ENCODE peak calls at places on chromosome 22, in five cellular contexts. One of them, this sample, is unnamed.

GRCh38 chr22:37802310-37803194 is 5.2 kb upstream of the GCAT start:
- DNase-seq in D721Med: peak
- DNase-seq in K562: peak
- DNase-seq in GM23338: peak
- DNase-seq in AG04450: no peak
- DNase-seq in this sample: no peak

GRCh38 chr22:31970490-31971444 is 26.4 kb downstream of the YWHAH start:
- DNase-seq in GM23338: peak
- DNase-seq in AG04450: peak
- DNase-seq in D721Med: peak
- DNase-seq in K562: peak
- DNase-seq in this sample: no peak

GRCh38 chr22:35044607-35045390 is 21.2 kb upstream of the ISX start:
- DNase-seq in AG04450: no peak
- DNase-seq in K562: no peak
- DNase-seq in GM23338: peak
- DNase-seq in D721Med: no peak
- DNase-seq in this sample: no peak

GRCh38 chr22:24938741-24939341 is 7.7 kb downstream of the LHFPL7 start:
- DNase-seq in GM23338: peak
- DNase-seq in K562: peak
- DNase-seq in AG04450: no peak
- DNase-seq in D721Med: no peak
- DNase-seq in this sample: no peak

GRCh38 chr22:39515266-39516050 is 4.9 kb upstream of the ATF4 start:
- DNase-seq in D721Med: no peak
- DNase-seq in GM23338: no peak
- DNase-seq in AG04450: no peak
- DNase-seq in K562: no peak
- DNase-seq in this sample: no peak

GRCh38 chr22:35894464-35894878 is 134.2 kb downstream of the RBFOX2 start:
- DNase-seq in AG04450: no peak
- DNase-seq in D721Med: no peak
- DNase-seq in GM23338: no peak
- DNase-seq in K562: no peak
- DNase-seq in this sample: no peak

GRCh38 chr22:19291218-19291579 is 320 bp downstream of the CLTCL1 start:
- DNase-seq in GM23338: peak
- DNase-seq in K562: peak
- DNase-seq in D721Med: no peak
- DNase-seq in AG04450: no peak
- DNase-seq in this sample: no peak

GRCh38 chr22:19060356-19061009 is 61.7 kb downstream of the DGCR2 start:
- DNase-seq in AG04450: peak
- DNase-seq in GM23338: no peak
- DNase-seq in D721Med: no peak
- DNase-seq in K562: no peak
- DNase-seq in this sample: no peak

GRCh38 chr22:38144025-38144405 is 33.5 kb upstream of the BAIAP2L2 start:
- DNase-seq in GM23338: peak
- DNase-seq in K562: no peak
- DNase-seq in AG04450: no peak
- DNase-seq in D721Med: no peak
- DNase-seq in this sample: no peak

GRCh38 chr22:26035523-26035922 is 133.7 kb upstream of the SEZ6L start:
- DNase-seq in D721Med: no peak
- DNase-seq in K562: no peak
- DNase-seq in AG04450: no peak
- DNase-seq in GM23338: no peak
- DNase-seq in this sample: no peak

GRCh38 chr22:39526736-39527171 is 5.8 kb downstream of the RPS19BP1 start:
- DNase-seq in GM23338: no peak
- DNase-seq in AG04450: no peak
- DNase-seq in K562: peak
- DNase-seq in D721Med: no peak
- DNase-seq in this sample: no peak

GRCh38 chr22:25668437-25668836 is 73.6 kb upstream of the MYO18B start:
- DNase-seq in AG04450: no peak
- DNase-seq in D721Med: no peak
- DNase-seq in K562: no peak
- DNase-seq in GM23338: no peak
- DNase-seq in this sample: peak

GRCh38 chr22:21942939-21943338 is 9.7 kb downstream of the PPM1F start:
- DNase-seq in GM23338: no peak
- DNase-seq in K562: no peak
- DNase-seq in AG04450: no peak
- DNase-seq in D721Med: no peak
- DNase-seq in this sample: no peak

GRCh38 chr22:41021655-41022454 is 70.5 kb upstream of the EP300 start:
- DNase-seq in GM23338: peak
- DNase-seq in K562: peak
- DNase-seq in D721Med: no peak
- DNase-seq in AG04450: no peak
- DNase-seq in this sample: no peak

GRCh38 chr22:42581762-42582716 is 28.3 kb downstream of the SERHL2 start:
- DNase-seq in AG04450: no peak
- DNase-seq in D721Med: peak
- DNase-seq in K562: peak
- DNase-seq in GM23338: peak
- DNase-seq in this sample: peak

GRCh38 chr22:19443544-19444211 is 3.8 kb downstream of the C22orf39 start:
- DNase-seq in AG04450: no peak
- DNase-seq in GM23338: no peak
- DNase-seq in D721Med: no peak
- DNase-seq in K562: no peak
- DNase-seq in this sample: no peak

GRCh38 chr22:36369922-36370781 is 17.6 kb downstream of the MYH9 start:
- DNase-seq in D721Med: no peak
- DNase-seq in K562: peak
- DNase-seq in AG04450: no peak
- DNase-seq in GM23338: no peak
- DNase-seq in this sample: peak

GRCh38 chr22:25760294-25760693 is 18.3 kb downstream of the MYO18B start:
- DNase-seq in GM23338: no peak
- DNase-seq in AG04450: no peak
- DNase-seq in K562: no peak
- DNase-seq in D721Med: no peak
- DNase-seq in this sample: no peak

GRCh38 chr22:19773470-19774040 is 13.0 kb downstream of the TBX1 start:
- DNase-seq in AG04450: no peak
- DNase-seq in GM23338: no peak
- DNase-seq in K562: no peak
- DNase-seq in D721Med: no peak
- DNase-seq in this sample: no peak

GRCh38 chr22:20602589-20603164 is 95.3 kb downstream of the MED15 start:
- DNase-seq in D721Med: no peak
- DNase-seq in AG04450: no peak
- DNase-seq in GM23338: no peak
- DNase-seq in K562: no peak
- DNase-seq in this sample: no peak

GRCh38 chr22:18031670-18032454 is 7.5 kb upstream of the MICAL3 start:
- DNase-seq in GM23338: no peak
- DNase-seq in K562: no peak
- DNase-seq in D721Med: no peak
- DNase-seq in AG04450: peak
- DNase-seq in this sample: peak

GRCh38 chr22:36940676-36941075 is 27.2 kb downstream of the CSF2RB start:
- DNase-seq in K562: peak
- DNase-seq in AG04450: no peak
- DNase-seq in GM23338: peak
- DNase-seq in D721Med: no peak
- DNase-seq in this sample: no peak

GRCh38 chr22:36986242-36986821 is 32.9 kb downstream of the TST start:
- DNase-seq in GM23338: peak
- DNase-seq in K562: peak
- DNase-seq in AG04450: no peak
- DNase-seq in D721Med: no peak
- DNase-seq in this sample: no peak

GRCh38 chr22:19337137-19337536 is 45.6 kb upstream of the CLTCL1 start:
- DNase-seq in GM23338: no peak
- DNase-seq in AG04450: no peak
- DNase-seq in D721Med: no peak
- DNase-seq in K562: no peak
- DNase-seq in this sample: no peak

GRCh38 chr22:25942989-25943411 is 201.0 kb downstream of the MYO18B start:
- DNase-seq in GM23338: no peak
- DNase-seq in D721Med: no peak
- DNase-seq in AG04450: no peak
- DNase-seq in K562: no peak
- DNase-seq in this sample: no peak

GRCh38 chr22:25156736-25157135 is 42.9 kb upstream of the CRYBB3 start:
- DNase-seq in K562: no peak
- DNase-seq in D721Med: no peak
- DNase-seq in GM23338: no peak
- DNase-seq in AG04450: no peak
- DNase-seq in this sample: no peak

GRCh38 chr22:21652010-21652546 is 10.0 kb downstream of the SDF2L1 start:
- DNase-seq in D721Med: peak
- DNase-seq in AG04450: peak
- DNase-seq in K562: peak
- DNase-seq in GM23338: peak
- DNase-seq in this sample: peak

GRCh38 chr22:37517826-37518450 is 1.3 kb downstream of the CARD10 start:
- DNase-seq in K562: no peak
- DNase-seq in GM23338: no peak
- DNase-seq in AG04450: no peak
- DNase-seq in D721Med: no peak
- DNase-seq in this sample: no peak

GRCh38 chr22:24994070-24994763 is 41.7 kb downstream of the KIAA1671 start:
- DNase-seq in AG04450: no peak
- DNase-seq in D721Med: no peak
- DNase-seq in K562: no peak
- DNase-seq in GM23338: peak
- DNase-seq in this sample: no peak

GRCh38 chr22:37824674-37825641 is 1.8 kb downstream of the GALR3 start:
- DNase-seq in AG04450: no peak
- DNase-seq in K562: no peak
- DNase-seq in D721Med: no peak
- DNase-seq in GM23338: peak
- DNase-seq in this sample: no peak

GRCh38 chr22:17633217-17633997 is 4.9 kb upstream of the ATP6V1E1 start:
- DNase-seq in AG04450: peak
- DNase-seq in GM23338: peak
- DNase-seq in K562: peak
- DNase-seq in D721Med: no peak
- DNase-seq in this sample: peak

GRCh38 chr22:42461511-42461910 is 29.3 kb upstream of the NFAM1 start:
- DNase-seq in GM23338: peak
- DNase-seq in AG04450: no peak
- DNase-seq in K562: no peak
- DNase-seq in D721Med: no peak
- DNase-seq in this sample: no peak

GRCh38 chr22:22397292-22397870 is 111.2 kb downstream of the ZNF280B start:
- DNase-seq in D721Med: no peak
- DNase-seq in AG04450: no peak
- DNase-seq in GM23338: peak
- DNase-seq in K562: peak
- DNase-seq in this sample: no peak

GRCh38 chr22:22073769-22074561 is 91.4 kb upstream of the TOP3B start:
- DNase-seq in AG04450: no peak
- DNase-seq in D721Med: no peak
- DNase-seq in GM23338: no peak
- DNase-seq in K562: no peak
- DNase-seq in this sample: no peak

GRCh38 chr22:23888615-23889401 is 5.4 kb upstream of the MIF start:
- DNase-seq in AG04450: no peak
- DNase-seq in D721Med: no peak
- DNase-seq in K562: peak
- DNase-seq in GM23338: peak
- DNase-seq in this sample: no peak
- TF ChIP-seq CTCF in AG04450: peak
- TF ChIP-seq CTCF in D721Med: peak
- TF ChIP-seq CTCF in K562: peak
- TF ChIP-seq CTCF in GM23338: peak
- TF ChIP-seq CTCF in this sample: peak

GRCh38 chr22:44714703-44715350 is 12.8 kb downstream of the PRR5 start:
- DNase-seq in GM23338: no peak
- DNase-seq in K562: no peak
- DNase-seq in AG04450: no peak
- DNase-seq in D721Med: no peak
- DNase-seq in this sample: no peak
- TF ChIP-seq CTCF in GM23338: no peak
- TF ChIP-seq CTCF in K562: no peak
- TF ChIP-seq CTCF in AG04450: no peak
- TF ChIP-seq CTCF in D721Med: no peak
- TF ChIP-seq CTCF in this sample: no peak

DNA sequence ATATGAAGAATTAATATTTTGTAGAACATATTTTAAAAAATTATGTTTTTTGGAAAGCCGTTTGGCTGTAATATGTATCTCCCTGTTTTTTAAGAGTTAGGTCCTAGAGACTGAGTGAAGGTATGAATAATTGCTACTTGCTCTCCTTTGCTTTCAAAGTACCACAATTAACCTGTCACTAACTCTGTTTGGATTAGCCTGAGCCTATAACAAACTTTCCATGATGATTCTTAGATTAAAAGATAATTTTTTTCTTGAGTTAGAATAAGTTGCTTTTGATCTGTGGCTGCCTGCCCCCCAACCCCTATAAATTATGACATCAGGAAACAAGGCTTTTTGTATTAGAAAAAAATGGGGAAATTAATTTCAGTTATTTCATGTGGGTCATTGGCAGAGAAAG is 9.3 kb downstream of the MTMR3 start:
- DNase-seq in D721Med: no peak
- DNase-seq in AG04450: no peak
- DNase-seq in K562: no peak
- DNase-seq in GM23338: no peak
- DNase-seq in this sample: no peak
- TF ChIP-seq CTCF in D721Med: no peak
- TF ChIP-seq CTCF in AG04450: no peak
- TF ChIP-seq CTCF in K562: no peak
- TF ChIP-seq CTCF in GM23338: no peak
- TF ChIP-seq CTCF in this sample: no peak

DNA sequence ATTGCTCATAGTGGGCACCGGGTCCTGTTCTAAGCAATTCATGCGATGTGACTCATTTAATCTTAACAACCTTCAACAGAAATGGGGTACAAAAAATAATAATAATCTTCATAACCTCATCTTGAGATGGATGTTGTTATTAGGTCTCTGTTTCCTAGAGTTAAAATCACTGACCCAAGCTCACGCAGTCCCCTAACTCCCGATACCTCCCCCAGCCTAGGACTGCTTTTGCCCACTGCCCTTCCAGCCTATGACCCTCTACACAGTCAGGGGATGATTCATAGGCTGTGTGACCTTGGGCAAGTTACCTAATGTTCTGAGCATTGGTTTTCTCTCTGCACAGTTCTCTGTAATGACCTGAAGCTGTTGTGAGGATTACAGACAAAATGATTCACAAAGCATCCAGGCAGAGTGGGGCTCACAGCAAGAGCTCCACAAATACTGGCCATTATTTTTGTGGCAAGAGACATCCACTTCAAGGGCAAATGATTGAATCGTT is 19.9 kb downstream of the MTFP1 start:
- DNase-seq in K562: no peak
- DNase-seq in D721Med: no peak
- DNase-seq in AG04450: no peak
- DNase-seq in GM23338: no peak
- DNase-seq in this sample: no peak
- TF ChIP-seq CTCF in K562: no peak
- TF ChIP-seq CTCF in D721Med: no peak
- TF ChIP-seq CTCF in AG04450: no peak
- TF ChIP-seq CTCF in GM23338: no peak
- TF ChIP-seq CTCF in this sample: no peak

GRCh38 chr22:27488456-27489224 is 312.9 kb downstream of the MN1 start:
- DNase-seq in GM23338: no peak
- DNase-seq in AG04450: no peak
- DNase-seq in D721Med: no peak
- DNase-seq in K562: no peak
- DNase-seq in this sample: no peak
- TF ChIP-seq CTCF in GM23338: no peak
- TF ChIP-seq CTCF in AG04450: no peak
- TF ChIP-seq CTCF in D721Med: no peak
- TF ChIP-seq CTCF in K562: no peak
- TF ChIP-seq CTCF in this sample: no peak